ENCODE peak calls at places on chromosome 20, in seven cellular contexts. L is transverse colon, A is GM12878, M is vagina, E is stomach, T is prostate gland, P is breast epithelium. U is an unnamed sample.

GRCh38 chr20:25356294-25356933 is 34.2 kb downstream of the ABHD12 start:
- DNase-seq in E (no peak), M (no peak), P (no peak), T (no peak), L (no peak), A (no peak), U (no peak)

GRCh38 chr20:46699651-46700359 is 9.6 kb upstream of the SLC2A10 start:
- DNase-seq in M (no peak), T (no peak), A (no peak), P (no peak), E (no peak), L (no peak), U (no peak)

GRCh38 chr20:19492937-19493336 is 265.1 kb upstream of the RIN2 start:
- DNase-seq in E (no peak), M (no peak), P (no peak), A (no peak), T (no peak), L (no peak), U (no peak)

GRCh38 chr20:9974324-9974723 is 60.5 kb upstream of the ANKEF1 start:
- DNase-seq in T (no peak), L (no peak), M (no peak), E (no peak), P (no peak), A (no peak), U (no peak)

GRCh38 chr20:43926691-43927090 is 12.0 kb downstream of the TOX2 start:
- DNase-seq in L (no peak), P (no peak), E (no peak), M (no peak), T (no peak), A (no peak), U (no peak)

GRCh38 chr20:32753731-32754130 is 8.5 kb upstream of the DNMT3B start:
- DNase-seq in T (no peak), L (no peak), M (no peak), P (no peak), E (no peak), A (no peak), U (no peak)

GRCh38 chr20:64212750-64213149 is 42.8 kb upstream of the PCMTD2 start:
- DNase-seq in P (no peak), T (peak; percentile 34), E (peak; percentile 29), A (no peak), M (no peak), L (no peak), U (no peak)

GRCh38 chr20:11544029-11544678 is 373.5 kb upstream of the BTBD3 start:
- DNase-seq in M (no peak), L (peak; percentile 14), P (no peak), E (no peak), T (peak; percentile 75), A (peak; percentile 40), U (no peak)

GRCh38 chr20:41141153-41141815 is 3.9 kb downstream of the PLCG1 start:
- DNase-seq in T (no peak), P (no peak), M (no peak), L (peak; percentile 20), A (no peak), E (no peak), U (no peak)

GRCh38 chr20:54623923-54624569 is 148.7 kb downstream of the DOK5 start:
- DNase-seq in P (no peak), A (no peak), T (no peak), M (no peak), E (peak; percentile 43), L (no peak), U (no peak)

GRCh38 chr20:48056218-48056617 is 270.9 kb upstream of the SULF2 start:
- DNase-seq in A (no peak), T (no peak), L (no peak), M (no peak), E (no peak), P (no peak), U (no peak)

GRCh38 chr20:47318027-47318595 is 38.4 kb downstream of the ZMYND8 start:
- DNase-seq in L (peak; percentile 73), E (no peak), P (no peak), A (no peak), T (no peak), M (no peak), U (peak; percentile 73)

GRCh38 chr20:24863356-24863755 is 85.7 kb upstream of the CST7 start:
- DNase-seq in E (no peak), M (no peak), A (no peak), P (no peak), T (no peak), L (no peak), U (no peak)

GRCh38 chr20:20683922-20684321 is 28.5 kb downstream of the RALGAPA2 start:
- DNase-seq in A (no peak), M (no peak), E (no peak), L (no peak), T (no peak), P (no peak), U (no peak)

DNA sequence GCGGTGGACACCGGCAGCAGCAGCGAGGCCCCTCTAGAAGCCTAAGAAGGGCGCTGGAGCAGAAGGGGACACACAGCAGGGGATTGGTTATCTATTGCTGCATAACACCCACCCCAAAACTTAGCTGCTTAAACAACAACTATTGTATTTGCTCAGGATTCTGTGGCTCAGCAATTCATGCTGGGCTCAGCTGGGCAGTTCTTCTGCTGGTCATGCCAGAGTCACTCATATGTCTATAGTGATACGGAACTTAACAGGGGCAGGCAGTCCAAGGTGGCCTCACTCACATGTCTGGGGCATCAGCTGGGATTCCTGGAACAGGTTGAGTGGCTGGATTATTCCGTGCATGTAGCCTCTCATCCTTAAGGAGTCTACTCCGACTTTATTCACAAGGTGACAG is 17.6 kb upstream of the PPP1R16B start:
- DNase-seq in M (no peak), P (no peak), T (no peak), L (no peak), E (no peak), A (no peak), U (no peak)
- TF ChIP-seq POLR2A in M (no peak), P (no peak), T (no peak), L (no peak), E (no peak), A (no peak), U (no peak)

GRCh38 chr20:36462440-36463211 is 78.7 kb upstream of the MYL9 start:
- DNase-seq in L (peak; percentile 43), M (no peak), T (peak; percentile 22), E (peak; percentile 36), P (no peak), A (no peak), U (no peak)
- TF ChIP-seq POLR2AphosphoS5 in L (peak; percentile 74), M (no peak), T (no peak), E (peak; percentile 48), P (no peak), A (no peak), U (no peak)

GRCh38 chr20:37344506-37345338 is 1.2 kb upstream of the SRC start:
- DNase-seq in L (peak; percentile 87), T (peak; percentile 84), A (no peak), E (peak; percentile 87), P (no peak), M (no peak), U (peak; percentile 54)

GRCh38 chr20:37346526-37347346 is 796 bp downstream of the SRC start:
- DNase-seq in E (no peak), L (no peak), A (no peak), P (no peak), T (no peak), M (no peak), U (no peak)

GRCh38 chr20:37346232-37346525 is 239 bp downstream of the SRC start:
- DNase-seq in T (no peak), L (no peak), A (no peak), E (no peak), P (no peak), M (no peak), U (no peak)

GRCh38 chr20:37343994-37344355 is 2.0 kb upstream of the SRC start:
- DNase-seq in L (no peak), A (no peak), E (no peak), P (no peak), T (no peak), M (no peak), U (no peak)

DNA sequence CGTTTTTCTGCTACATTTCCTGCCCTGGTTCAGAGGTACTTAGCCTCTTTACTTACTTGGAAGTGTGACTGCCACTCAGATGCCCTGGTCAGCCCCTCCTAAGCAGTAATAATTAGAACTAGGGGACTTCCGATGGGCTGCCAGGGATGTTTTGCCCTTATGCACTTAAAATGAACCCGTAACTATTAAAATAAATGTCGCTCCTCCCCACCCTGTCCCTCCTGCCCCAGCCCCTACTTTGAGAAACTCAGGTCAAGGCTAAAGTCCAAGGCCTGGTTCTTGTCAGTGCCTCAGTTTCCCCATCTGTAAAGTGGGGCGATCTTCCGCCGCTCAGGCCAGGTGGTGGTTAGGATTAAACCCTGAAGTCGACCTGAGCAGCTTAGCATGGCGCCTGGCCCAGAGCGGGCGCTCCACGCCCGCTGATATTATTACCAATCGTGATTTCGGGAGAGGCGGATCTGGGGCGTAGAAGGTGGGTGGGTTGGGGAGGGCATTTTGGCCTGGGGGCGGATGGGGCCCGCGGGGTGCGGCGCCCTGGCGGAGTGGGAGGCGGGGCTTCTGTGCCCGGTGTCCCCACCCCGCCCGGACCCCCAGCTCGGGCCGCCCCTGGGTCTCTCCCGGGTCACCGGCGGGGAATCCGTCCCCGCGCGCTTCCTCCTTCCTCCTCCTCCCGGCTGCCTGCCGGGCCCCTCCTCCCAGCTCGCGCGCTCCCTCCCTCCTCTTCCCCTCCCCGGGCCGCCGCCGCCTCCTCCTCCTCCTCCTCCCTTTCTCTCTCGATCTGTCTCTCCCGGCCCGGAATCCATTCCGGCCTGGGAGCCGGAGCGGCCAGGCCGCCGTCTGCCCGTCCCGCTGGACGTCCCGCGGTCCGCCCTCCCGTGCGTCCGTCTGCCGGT is at the start of gene SRC:
- DNase-seq in P (peak; percentile 80), A (no peak), L (peak; percentile 91), E (peak; percentile 89), M (no peak), T (peak; percentile 84), U (peak; percentile 90)
- TF ChIP-seq POLR2A in P (no peak), A (peak; percentile 69), L (peak; percentile 76), E (no peak), M (peak; percentile 43), T (peak; percentile 65), U (no peak)

DNA sequence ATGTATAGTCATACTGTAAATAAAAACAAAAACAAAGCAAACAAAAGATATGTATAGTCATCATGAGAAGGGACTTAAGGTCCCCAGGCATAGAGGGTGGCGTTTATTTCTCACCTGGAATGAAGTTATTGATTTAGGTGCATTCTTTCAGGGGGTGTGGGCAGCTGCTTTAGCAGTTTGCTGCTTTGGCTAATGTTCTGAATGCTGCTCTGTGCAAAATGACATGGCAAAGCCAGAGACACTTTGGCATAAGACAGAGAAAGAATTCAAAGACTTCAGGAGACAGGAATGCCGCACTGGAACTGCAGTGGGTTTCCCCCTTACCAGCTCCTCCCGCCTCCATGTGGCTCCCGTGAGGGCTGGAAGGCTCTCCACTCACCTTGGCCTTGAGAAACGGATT is 36.4 kb upstream of the NELFCD start:
- DNase-seq in T (no peak), P (no peak), E (no peak), M (no peak), L (no peak), A (no peak), U (no peak)
- TF ChIP-seq POLR2AphosphoS5 in T (no peak), P (no peak), E (no peak), M (no peak), L (no peak), A (no peak), U (no peak)

GRCh38 chr20:62363920-62364851 is 2.9 kb downstream of the LAMA5 start:
- DNase-seq in P (no peak), E (no peak), A (no peak), L (peak; percentile 13), T (peak; percentile 3), M (no peak), U (peak; percentile 63)
- TF ChIP-seq POLR2A in P (no peak), E (no peak), A (no peak), L (no peak), T (no peak), M (no peak), U (no peak)

GRCh38 chr20:38633577-38634093 is 32.0 kb downstream of the ARHGAP40 start:
- DNase-seq in P (no peak), E (peak; percentile 53), T (peak; percentile 20), M (no peak), A (no peak), L (peak; percentile 44), U (no peak)
- TF ChIP-seq POLR2AphosphoS5 in P (no peak), E (no peak), T (no peak), M (no peak), A (no peak), L (no peak), U (no peak)

U was measured in suprapubic skin.